ENCODE peak calls at places on chromosome 11, in six cellular contexts. F, D, M, Q, Z and K are unnamed samples. For H3K36me3 and H3K9me3, the result is how much of the 10 kb centered on the place peaks cover.

GRCh38 chr11:129315781-129316579 is 59.7 kb upstream of the BARX2 start:
- DNase-seq in F (peak), D (no peak), M (no peak), Q (no peak), Z (peak), K (no peak)

GRCh38 chr11:111688028-111688427 is 78.2 kb downstream of the PPP2R1B start:
- DNase-seq in F (peak), D (no peak), M (no peak), Q (peak), Z (no peak), K (no peak)

GRCh38 chr11:65645710-65646109 is 7.8 kb downstream of the SIPA1 start:
- DNase-seq in F (no peak), D (no peak), M (peak), Q (peak), Z (no peak), K (no peak)

GRCh38 chr11:60371854-60372253 is 6.5 kb upstream of the MS4A7 start:
- DNase-seq in F (no peak), D (no peak), M (no peak), Q (no peak), Z (no peak), K (no peak)

GRCh38 chr11:12284321-12285050 is 92.9 kb upstream of the PARVA start:
- DNase-seq in F (no peak), D (no peak), M (peak), Q (peak), Z (no peak), K (no peak)

GRCh38 chr11:34468209-34468841 is 29.6 kb downstream of the CAT start:
- DNase-seq in F (peak), D (peak), M (peak), Q (no peak), Z (no peak), K (peak)

GRCh38 chr11:3971756-3972404 is 116.4 kb downstream of the STIM1 start:
- DNase-seq in F (no peak), D (no peak), M (peak), Q (no peak), Z (no peak), K (no peak)

GRCh38 chr11:86706341-86707131 is 34.1 kb upstream of the ME3 start:
- DNase-seq in F (no peak), D (no peak), M (no peak), Q (no peak), Z (no peak), K (no peak)

GRCh38 chr11:119320593-119321524 is 3.9 kb upstream of the MCAM start:
- DNase-seq in F (peak), D (peak), M (peak), Q (peak), Z (peak), K (no peak)

GRCh38 chr11:46050652-46051051 is 70.6 kb downstream of the PHF21A start:
- DNase-seq in F (no peak), D (no peak), M (no peak), Q (no peak), Z (no peak), K (no peak)

GRCh38 chr11:60864856-60865513 is 2.4 kb upstream of the ZP1 start:
- DNase-seq in F (no peak), D (no peak), M (no peak), Q (no peak), Z (peak), K (no peak)

GRCh38 chr11:6350070-6350469 is 29.8 kb upstream of the CAVIN3 start:
- DNase-seq in F (no peak), D (no peak), M (no peak), Q (no peak), Z (no peak), K (no peak)

GRCh38 chr11:1153105-1153950 is 4.4 kb upstream of the MUC5AC start:
- DNase-seq in F (no peak), D (no peak), M (no peak), Q (no peak), Z (no peak), K (peak)

GRCh38 chr11:9533736-9534473 is 39.6 kb upstream of the WEE1 start:
- DNase-seq in F (no peak), D (no peak), M (no peak), Q (peak), Z (no peak), K (no peak)

GRCh38 chr11:8233691-8234424 is 29.8 kb downstream of the LMO1 start:
- DNase-seq in F (no peak), D (no peak), M (peak), Q (peak), Z (peak), K (peak)

GRCh38 chr11:41189711-41190477 is 269.6 kb downstream of the LRRC4C start:
- DNase-seq in F (no peak), D (no peak), M (no peak), Q (no peak), Z (no peak), K (no peak)

GRCh38 chr11:94700631-94701030 is 67.5 kb upstream of the AMOTL1 start:
- DNase-seq in F (no peak), D (no peak), M (peak), Q (no peak), Z (no peak), K (no peak)

GRCh38 chr11:36361901-36362391 is 65.9 kb downstream of the PRR5L start:
- DNase-seq in F (no peak), D (no peak), M (peak), Q (peak), Z (peak), K (no peak)

GRCh38 chr11:10581481-10582019 is 13.1 kb upstream of the LYVE1 start:
- DNase-seq in F (no peak), D (no peak), M (peak), Q (peak), Z (peak), K (peak)

GRCh38 chr11:10575346-10575745 is 6.9 kb upstream of the LYVE1 start:
- DNase-seq in F (no peak), D (no peak), M (no peak), Q (no peak), Z (no peak), K (no peak)

GRCh38 chr11:10575999-10576398 is 7.5 kb upstream of the LYVE1 start:
- DNase-seq in F (no peak), D (no peak), M (no peak), Q (no peak), Z (no peak), K (no peak)

GRCh38 chr11:10580625-10581024 is 12.2 kb upstream of the LYVE1 start:
- DNase-seq in F (no peak), D (no peak), M (peak), Q (no peak), Z (no peak), K (no peak)

DNA sequence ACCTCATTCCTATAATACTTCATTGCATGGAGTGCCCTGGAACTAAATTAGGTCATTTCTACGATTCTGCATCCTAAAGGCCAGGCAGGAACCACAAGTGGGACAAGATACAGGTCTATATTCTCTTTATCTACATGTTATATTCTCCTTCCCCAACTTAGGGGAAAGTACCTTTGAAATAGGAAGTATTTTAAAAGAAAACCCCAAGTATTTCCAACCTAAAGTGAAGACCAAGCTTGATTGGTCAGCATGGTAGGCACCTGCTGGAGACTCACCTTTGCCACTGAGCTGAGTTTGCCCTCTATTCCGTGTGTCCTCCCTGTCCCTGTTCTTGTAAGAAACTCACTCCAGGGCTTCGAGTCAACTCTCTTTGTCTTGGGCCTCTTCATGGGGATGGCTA is 11.2 kb upstream of the LYVE1 start:
- DNase-seq in F (no peak), D (no peak), M (no peak), Q (no peak), Z (no peak), K (no peak)
- H3K36me3 ChIP-seq in F (under half), D (under half), M (half or more), Q (under half), Z (under half), K (under half)

GRCh38 chr11:64229090-64229958 is 1.0 kb upstream of the DNAJC4 start:
- DNase-seq in F (no peak), D (no peak), M (no peak), Q (no peak), Z (no peak), K (no peak)
- H3K4me3 ChIP-seq in F (no peak), D (peak), M (no peak), Q (peak), Z (peak), K (no peak)

GRCh38 chr11:134676516-134677287 is 264.7 kb upstream of the B3GAT1 start:
- DNase-seq in F (no peak), D (no peak), M (no peak), Q (no peak), Z (no peak), K (no peak)

GRCh38 chr11:134675983-134676382 is 263.9 kb upstream of the B3GAT1 start:
- DNase-seq in F (no peak), D (no peak), M (no peak), Q (no peak), Z (no peak), K (no peak)

GRCh38 chr11:134678152-134678551 is 266.1 kb upstream of the B3GAT1 start:
- DNase-seq in F (no peak), D (no peak), M (no peak), Q (no peak), Z (no peak), K (no peak)

GRCh38 chr11:134677338-134677948 is 265.4 kb upstream of the B3GAT1 start:
- DNase-seq in F (no peak), D (no peak), M (no peak), Q (no peak), Z (no peak), K (no peak)

GRCh38 chr11:134674974-134675373 is 262.9 kb upstream of the B3GAT1 start:
- DNase-seq in F (no peak), D (no peak), M (no peak), Q (no peak), Z (no peak), K (no peak)
- H3K9me3 ChIP-seq in F (under half), D (under half), M (under half), Q (under half), Z (under half), K (under half)

GRCh38 chr11:63639195-63639832 is 25.1 kb upstream of the PLAAT3 start:
- DNase-seq in F (no peak), D (no peak), M (peak), Q (peak), Z (no peak), K (no peak)
- H3K36me3 ChIP-seq in F (under half), D (half or more), M (under half), Q (under half), Z (half or more), K (half or more)

GRCh38 chr11:112785104-112785503 is 176.1 kb upstream of the NCAM1 start:
- DNase-seq in F (no peak), D (no peak), M (no peak), Q (peak), Z (no peak), K (peak)
- H3K4me3 ChIP-seq in F (no peak), D (no peak), M (no peak), Q (no peak), Z (no peak), K (no peak)

GRCh38 chr11:122183933-122184332 is 67.9 kb upstream of the BLID start:
- DNase-seq in F (no peak), D (no peak), M (no peak), Q (no peak), Z (no peak), K (no peak)

GRCh38 chr11:122189259-122189658 is 73.2 kb upstream of the BLID start:
- DNase-seq in F (no peak), D (no peak), M (peak), Q (peak), Z (no peak), K (peak)

GRCh38 chr11:122192634-122193245 is 76.7 kb upstream of the BLID start:
- DNase-seq in F (no peak), D (no peak), M (peak), Q (peak), Z (no peak), K (peak)

GRCh38 chr11:122186439-122187080 is 70.5 kb upstream of the BLID start:
- DNase-seq in F (no peak), D (no peak), M (peak), Q (peak), Z (no peak), K (peak)

DNA sequence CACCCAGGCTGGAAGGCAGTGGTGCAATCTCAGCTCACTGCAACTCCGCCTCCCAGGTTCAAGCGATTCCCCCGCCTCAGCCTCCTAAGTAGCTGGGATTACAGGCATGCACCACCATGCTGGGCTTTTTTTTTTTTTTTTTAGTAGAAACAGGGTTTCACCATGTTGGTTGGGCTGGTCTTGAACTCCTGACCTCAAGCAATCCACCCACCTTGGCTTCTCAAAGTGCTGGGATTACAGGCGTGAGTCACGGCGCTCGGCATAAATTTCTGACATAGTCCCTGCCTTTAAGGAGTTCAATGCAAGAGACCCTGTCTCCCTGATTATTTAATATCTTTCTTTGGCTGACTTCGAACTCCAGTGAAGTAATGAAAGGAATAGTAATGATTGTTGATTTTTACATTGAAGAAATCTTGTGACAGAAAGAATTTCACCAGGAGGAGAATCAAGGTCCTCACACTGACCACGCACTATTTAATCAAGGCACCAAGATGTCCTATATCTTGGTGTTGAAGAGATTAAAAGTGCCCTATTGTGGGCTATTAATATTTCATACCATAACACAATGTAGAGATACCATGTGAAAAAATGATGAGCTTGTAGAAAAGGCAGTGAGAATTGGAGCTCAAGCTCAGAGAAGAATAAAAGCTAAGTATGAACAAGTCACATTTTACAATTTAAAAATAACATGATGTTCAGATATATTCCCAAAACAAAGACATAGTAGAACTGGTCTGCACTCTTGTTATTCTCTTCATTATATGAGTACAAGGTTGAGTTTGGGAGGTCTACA is 71.6 kb upstream of the BLID start:
- DNase-seq in F (no peak), D (no peak), M (no peak), Q (no peak), Z (no peak), K (no peak)
- H3K9me3 ChIP-seq in F (under half), D (under half), M (under half), Q (under half), Z (under half), K (under half)

GRCh38 chr11:68425866-68426380 is 34.6 kb upstream of the PPP6R3 start:
- DNase-seq in F (no peak), D (no peak), M (no peak), Q (no peak), Z (no peak), K (no peak)

GRCh38 chr11:68423481-68423880 is 37.1 kb upstream of the PPP6R3 start:
- DNase-seq in F (no peak), D (no peak), M (no peak), Q (no peak), Z (no peak), K (no peak)

GRCh38 chr11:68429661-68430060 is 30.9 kb upstream of the PPP6R3 start:
- DNase-seq in F (no peak), D (no peak), M (no peak), Q (no peak), Z (no peak), K (no peak)

GRCh38 chr11:68424101-68424632 is 36.4 kb upstream of the PPP6R3 start:
- DNase-seq in F (no peak), D (no peak), M (no peak), Q (no peak), Z (no peak), K (no peak)

DNA sequence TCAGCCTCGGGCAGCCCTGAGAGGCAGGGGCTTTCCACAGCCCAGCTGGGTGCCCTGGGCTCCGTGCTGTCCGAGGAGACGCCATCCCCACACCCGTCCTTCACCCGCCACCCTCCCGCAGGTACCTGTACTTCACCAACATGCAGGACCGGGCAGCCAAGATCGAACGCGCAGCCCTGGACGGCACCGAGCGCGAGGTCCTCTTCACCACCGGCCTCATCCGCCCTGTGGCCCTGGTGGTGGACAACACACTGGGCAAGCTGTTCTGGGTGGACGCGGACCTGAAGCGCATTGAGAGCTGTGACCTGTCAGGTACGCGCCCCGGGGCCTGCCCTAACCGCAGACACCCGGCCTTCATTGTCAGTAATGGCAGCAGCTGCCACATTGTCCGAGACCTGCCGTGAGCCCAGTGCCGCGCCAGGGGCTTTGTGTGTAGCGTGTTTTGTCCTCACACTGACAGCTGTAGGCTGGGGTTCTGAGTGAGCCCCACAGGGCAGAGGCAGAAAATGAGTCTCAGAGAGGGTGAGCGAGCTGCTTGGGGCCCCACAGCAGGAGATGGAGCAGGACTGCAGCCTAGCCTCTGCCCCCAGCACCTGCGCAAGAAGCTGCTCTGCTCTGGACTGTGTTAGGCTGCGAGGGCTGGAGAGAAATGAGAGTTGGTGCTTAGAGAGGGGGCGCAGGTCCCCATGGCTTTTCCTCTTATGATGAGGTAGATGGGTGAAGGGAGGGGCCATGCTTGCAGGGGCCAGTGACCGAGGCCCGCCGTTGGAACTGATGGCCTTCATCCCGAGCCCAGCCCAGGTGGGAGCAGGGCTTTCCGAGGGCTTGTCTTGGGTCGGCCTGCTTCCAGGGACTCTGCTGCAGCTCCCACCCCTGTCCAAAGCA is 35.3 kb upstream of the PPP6R3 start:
- DNase-seq in F (no peak), D (no peak), M (no peak), Q (no peak), Z (no peak), K (no peak)
- H3K36me3 ChIP-seq in F (under half), D (half or more), M (half or more), Q (under half), Z (half or more), K (under half)

GRCh38 chr11:17543574-17544180 is 539 bp downstream of the USH1C start:
- DNase-seq in F (peak), D (no peak), M (no peak), Q (no peak), Z (no peak), K (no peak)

GRCh38 chr11:17543041-17543440 is 1.2 kb downstream of the USH1C start:
- DNase-seq in F (peak), D (no peak), M (no peak), Q (no peak), Z (no peak), K (no peak)

GRCh38 chr11:17541330-17541885 is 2.8 kb downstream of the USH1C start:
- DNase-seq in F (peak), D (no peak), M (no peak), Q (no peak), Z (no peak), K (no peak)

GRCh38 chr11:17540807-17541206 is 3.4 kb downstream of the USH1C start:
- DNase-seq in F (no peak), D (no peak), M (no peak), Q (no peak), Z (no peak), K (no peak)

GRCh38 chr11:17542249-17542648 is 2.0 kb downstream of the USH1C start:
- DNase-seq in F (peak), D (no peak), M (no peak), Q (no peak), Z (no peak), K (no peak)
- H3K4me3 ChIP-seq in F (no peak), D (no peak), M (no peak), Q (no peak), Z (no peak), K (no peak)

GRCh38 chr11:30876228-30876627 is 290.1 kb upstream of the MPPED2 start:
- DNase-seq in F (no peak), D (no peak), M (no peak), Q (no peak), Z (no peak), K (no peak)
- H3K9me3 ChIP-seq in F (under half), D (under half), M (under half), Q (under half), Z (under half), K (under half)